ENCODE peak calls at places on chromosomes 11 and 22, in nine cellular contexts. A is AML-193; Q is activated CD4-positive, CD25-positive, alpha-beta regulatory T cell; L is fibroblast of mammary gland; W is CD4-positive, alpha-beta T cell; N is activated naive CD4-positive, alpha-beta T cell treated with anti-CD3 and anti-CD28 coated beads for 36 hours; V is bronchial epithelial cell; O is GM13976; S is activated CD4-positive, alpha-beta T cell treated with anti-CD3 and anti-CD28 coated beads, Interleukin-2, amount 10 ng/mL, durations not matched to agents 7 days and 5 days. R is an unnamed sample.

GRCh38 chr11:77669848-77670511 is 32.4 kb upstream of the CLNS1A start:
- DNase-seq in A (no peak), Q (no peak), L (no peak), W (no peak), N (no peak), V (peak; percentile 64), O (no peak), S (no peak), R (no peak)

GRCh38 chr11:78683774-78684173 is 109.1 kb upstream of the NARS2 start:
- DNase-seq in A (no peak), Q (no peak), L (no peak), W (no peak), N (no peak), V (no peak), O (no peak), S (no peak), R (no peak)

GRCh38 chr11:83865636-83866461 is 579.7 kb upstream of the CCDC90B start:
- DNase-seq in A (no peak), Q (no peak), L (peak; percentile 72), W (no peak), N (no peak), V (peak; percentile 52), O (no peak), S (no peak), R (no peak)

GRCh38 chr11:23192256-23192655 is 332.0 kb upstream of the CCDC179 start:
- DNase-seq in A (no peak), Q (no peak), L (peak; percentile 71), W (no peak), N (no peak), V (peak; percentile 31), O (no peak), S (no peak), R (no peak)

GRCh38 chr11:78170874-78171549 is 17.4 kb downstream of the KCTD21 start:
- DNase-seq in A (no peak), Q (no peak), L (no peak), W (no peak), N (no peak), V (no peak), O (no peak), S (no peak), R (no peak)

GRCh38 chr11:116792869-116793475 is 1.3 kb upstream of the APOA5 start:
- DNase-seq in A (no peak), Q (no peak), L (peak; percentile 81), W (no peak), N (no peak), V (peak; percentile 88), O (no peak), S (no peak), R (no peak)

GRCh38 chr11:15213471-15214231 is 98.9 kb downstream of the INSC start:
- DNase-seq in A (no peak), Q (no peak), L (no peak), W (no peak), N (no peak), V (peak; percentile 58), O (no peak), S (no peak), R (no peak)

GRCh38 chr11:69381681-69382130 is 87.8 kb downstream of the MYEOV start:
- DNase-seq in A (no peak), Q (no peak), L (no peak), W (no peak), N (no peak), V (no peak), O (no peak), S (no peak), R (no peak)

GRCh38 chr22:16808744-16809143 is 16.5 kb downstream of the XKR3 start:
- DNase-seq in A (no peak), Q (no peak), L (peak; percentile 33), W (no peak), N (no peak), V (no peak), O (no peak), S (no peak), R (no peak)

GRCh38 chr11:363948-364761 is 5.1 kb upstream of the B4GALNT4 start:
- DNase-seq in A (no peak), Q (peak; percentile 51), L (peak; percentile 58), W (peak; percentile 53), N (peak; percentile 57), V (peak; percentile 77), O (peak; percentile 61), S (peak; percentile 64), R (peak; percentile 71)

GRCh38 chr22:47213571-47214230 is 451.3 kb downstream of the TBC1D22A start:
- DNase-seq in A (no peak), Q (no peak), L (peak; percentile 5), W (peak; percentile 13), N (peak; percentile 73), V (no peak), O (peak; percentile 77), S (peak; percentile 56), R (no peak)

GRCh38 chr11:118398797-118399564 is 2.4 kb upstream of the ATP5MG start:
- DNase-seq in A (no peak), Q (peak; percentile 24), L (no peak), W (peak; percentile 35), N (peak; percentile 73), V (peak; percentile 46), O (peak; percentile 20), S (peak; percentile 84), R (no peak)

GRCh38 chr22:49733631-49734030 is 94.0 kb downstream of the BRD1 start:
- DNase-seq in A (no peak), Q (no peak), L (no peak), W (no peak), N (no peak), V (no peak), O (no peak), S (no peak), R (no peak)

GRCh38 chr22:26792522-26792921 is 135.1 kb downstream of the MIAT start:
- DNase-seq in A (no peak), Q (no peak), L (no peak), W (no peak), N (no peak), V (no peak), O (no peak), S (no peak), R (no peak)

GRCh38 chr11:31655483-31655882 is 145.9 kb downstream of the ELP4 start:
- DNase-seq in A (no peak), Q (no peak), L (peak; percentile 83), W (no peak), N (no peak), V (peak; percentile 90), O (no peak), S (no peak), R (no peak)

GRCh38 chr22:31118046-31118820 is 4.5 kb upstream of the INPP5J start:
- DNase-seq in A (no peak), Q (no peak), L (no peak), W (no peak), N (no peak), V (no peak), O (no peak), S (no peak), R (no peak)

GRCh38 chr11:134691985-134692384 is 279.9 kb upstream of the B3GAT1 start:
- DNase-seq in A (no peak), Q (no peak), L (peak; percentile 54), W (no peak), N (no peak), V (peak; percentile 21), O (no peak), S (no peak), R (no peak)

GRCh38 chr11:12137005-12137690 is 26.8 kb downstream of the MICAL2 start:
- DNase-seq in A (no peak), Q (no peak), L (no peak), W (no peak), N (no peak), V (peak; percentile 40), O (no peak), S (no peak), R (peak; percentile 86)

GRCh38 chr11:47408598-47409439 is 429 bp downstream of the SLC39A13 start:
- DNase-seq in A (no peak), Q (no peak), L (peak; percentile 86), W (no peak), N (no peak), V (peak; percentile 76), O (no peak), S (no peak), R (peak; percentile 68)

GRCh38 chr11:61144511-61145179 is 16.6 kb downstream of the VPS37C start:
- DNase-seq in A (no peak), Q (no peak), L (no peak), W (no peak), N (no peak), V (no peak), O (no peak), S (no peak), R (no peak)

GRCh38 chr11:68408512-68408911 is 52.0 kb upstream of the PPP6R3 start:
- DNase-seq in A (no peak), Q (no peak), L (no peak), W (no peak), N (no peak), V (no peak), O (no peak), S (no peak), R (no peak)

GRCh38 chr11:15541079-15541478 is 426.4 kb downstream of the INSC start:
- DNase-seq in A (no peak), Q (no peak), L (no peak), W (no peak), N (no peak), V (no peak), O (no peak), S (no peak), R (no peak)

GRCh38 chr22:23777776-23778575 is 5.3 kb downstream of the MMP11 start:
- DNase-seq in A (no peak), Q (no peak), L (no peak), W (no peak), N (no peak), V (no peak), O (no peak), S (no peak), R (no peak)

GRCh38 chr11:95641506-95641905 is 148.1 kb downstream of the FAM76B start:
- DNase-seq in A (peak; percentile 88), Q (no peak), L (peak; percentile 24), W (no peak), N (peak; percentile 52), V (peak; percentile 38), O (peak; percentile 39), S (peak; percentile 56), R (peak; percentile 84)

R was measured in breast epithelium.